ENCODE peak calls at places on chromosome 11, in eight cellular contexts. One of them, this sample, is unnamed.

GRCh38 chr11:12189543-12190235 is 79.3 kb downstream of the MICAL2 start:
- DNase-seq in activated CD8-positive, alpha-beta T cell treated with anti-CD3 and anti-CD28 coated beads for 36 hours: peak; percentile 42
- DNase-seq in NCI-H748 treated with DMSO at 0.1 percent for 48 hours: no peak
- DNase-seq in psoas muscle: no peak
- DNase-seq in fibroblast of lung: no peak
- DNase-seq in stomach: no peak
- DNase-seq in aorta: peak; percentile 71
- DNase-seq in brain microvascular endothelial cell: no peak
- DNase-seq in this sample: no peak

GRCh38 chr11:128624269-128625170 is 37.2 kb upstream of the ETS1 start:
- DNase-seq in psoas muscle: peak; percentile 61
- DNase-seq in brain microvascular endothelial cell: no peak
- DNase-seq in NCI-H748 treated with DMSO at 0.1 percent for 48 hours: no peak
- DNase-seq in activated CD8-positive, alpha-beta T cell treated with anti-CD3 and anti-CD28 coated beads for 36 hours: peak; percentile 77
- DNase-seq in stomach: peak; percentile 77
- DNase-seq in fibroblast of lung: no peak
- DNase-seq in aorta: peak; percentile 46
- DNase-seq in this sample: no peak

GRCh38 chr11:2446590-2447252 is 1.9 kb downstream of the KCNQ1 start:
- DNase-seq in activated CD8-positive, alpha-beta T cell treated with anti-CD3 and anti-CD28 coated beads for 36 hours: peak; percentile 28
- DNase-seq in psoas muscle: peak; percentile 56
- DNase-seq in fibroblast of lung: no peak
- DNase-seq in NCI-H748 treated with DMSO at 0.1 percent for 48 hours: no peak
- DNase-seq in aorta: peak; percentile 64
- DNase-seq in brain microvascular endothelial cell: no peak
- DNase-seq in stomach: no peak
- DNase-seq in this sample: no peak

GRCh38 chr11:47504910-47505309 is 48.0 kb downstream of the CELF1 start:
- DNase-seq in psoas muscle: no peak
- DNase-seq in NCI-H748 treated with DMSO at 0.1 percent for 48 hours: no peak
- DNase-seq in brain microvascular endothelial cell: no peak
- DNase-seq in activated CD8-positive, alpha-beta T cell treated with anti-CD3 and anti-CD28 coated beads for 36 hours: no peak
- DNase-seq in fibroblast of lung: no peak
- DNase-seq in stomach: no peak
- DNase-seq in aorta: no peak
- DNase-seq in this sample: no peak

GRCh38 chr11:109378049-109378448 is 43.9 kb upstream of the C11orf87 start:
- DNase-seq in stomach: no peak
- DNase-seq in brain microvascular endothelial cell: no peak
- DNase-seq in psoas muscle: no peak
- DNase-seq in aorta: no peak
- DNase-seq in activated CD8-positive, alpha-beta T cell treated with anti-CD3 and anti-CD28 coated beads for 36 hours: no peak
- DNase-seq in fibroblast of lung: no peak
- DNase-seq in NCI-H748 treated with DMSO at 0.1 percent for 48 hours: no peak
- DNase-seq in this sample: no peak

GRCh38 chr11:63867511-63867910 is 28.6 kb downstream of the MARK2 start:
- DNase-seq in aorta: no peak
- DNase-seq in NCI-H748 treated with DMSO at 0.1 percent for 48 hours: no peak
- DNase-seq in activated CD8-positive, alpha-beta T cell treated with anti-CD3 and anti-CD28 coated beads for 36 hours: no peak
- DNase-seq in brain microvascular endothelial cell: no peak
- DNase-seq in psoas muscle: no peak
- DNase-seq in stomach: no peak
- DNase-seq in fibroblast of lung: no peak
- DNase-seq in this sample: no peak

GRCh38 chr11:74138572-74138971 is 32.2 kb downstream of the C2CD3 start:
- DNase-seq in brain microvascular endothelial cell: peak; percentile 94
- DNase-seq in aorta: no peak
- DNase-seq in NCI-H748 treated with DMSO at 0.1 percent for 48 hours: no peak
- DNase-seq in psoas muscle: no peak
- DNase-seq in stomach: no peak
- DNase-seq in fibroblast of lung: peak; percentile 99
- DNase-seq in activated CD8-positive, alpha-beta T cell treated with anti-CD3 and anti-CD28 coated beads for 36 hours: no peak
- DNase-seq in this sample: peak; percentile 38

GRCh38 chr11:47488674-47489394 is 39.9 kb upstream of the RAPSN start:
- DNase-seq in brain microvascular endothelial cell: no peak
- DNase-seq in fibroblast of lung: no peak
- DNase-seq in stomach: no peak
- DNase-seq in psoas muscle: no peak
- DNase-seq in NCI-H748 treated with DMSO at 0.1 percent for 48 hours: no peak
- DNase-seq in activated CD8-positive, alpha-beta T cell treated with anti-CD3 and anti-CD28 coated beads for 36 hours: no peak
- DNase-seq in aorta: no peak
- DNase-seq in this sample: no peak

GRCh38 chr11:1402776-1403620 is 13.3 kb downstream of the BRSK2 start:
- DNase-seq in stomach: no peak
- DNase-seq in psoas muscle: peak; percentile 50
- DNase-seq in activated CD8-positive, alpha-beta T cell treated with anti-CD3 and anti-CD28 coated beads for 36 hours: no peak
- DNase-seq in NCI-H748 treated with DMSO at 0.1 percent for 48 hours: no peak
- DNase-seq in brain microvascular endothelial cell: no peak
- DNase-seq in fibroblast of lung: no peak
- DNase-seq in aorta: peak; percentile 37
- DNase-seq in this sample: no peak

GRCh38 chr11:128476729-128477128 is 110.6 kb downstream of the ETS1 start:
- DNase-seq in brain microvascular endothelial cell: peak; percentile 53
- DNase-seq in aorta: no peak
- DNase-seq in fibroblast of lung: peak; percentile 86
- DNase-seq in NCI-H748 treated with DMSO at 0.1 percent for 48 hours: no peak
- DNase-seq in psoas muscle: no peak
- DNase-seq in stomach: no peak
- DNase-seq in activated CD8-positive, alpha-beta T cell treated with anti-CD3 and anti-CD28 coated beads for 36 hours: peak; percentile 88
- DNase-seq in this sample: no peak

GRCh38 chr11:65492637-65493366 is 6.0 kb upstream of the MALAT1 start:
- DNase-seq in aorta: peak; percentile 93
- DNase-seq in brain microvascular endothelial cell: peak; percentile 81
- DNase-seq in NCI-H748 treated with DMSO at 0.1 percent for 48 hours: no peak
- DNase-seq in stomach: peak; percentile 85
- DNase-seq in activated CD8-positive, alpha-beta T cell treated with anti-CD3 and anti-CD28 coated beads for 36 hours: peak; percentile 52
- DNase-seq in fibroblast of lung: peak; percentile 86
- DNase-seq in psoas muscle: peak; percentile 93
- DNase-seq in this sample: peak; percentile 72

GRCh38 chr11:120527111-120527748 is 15.7 kb downstream of the GRIK4 start:
- DNase-seq in brain microvascular endothelial cell: no peak
- DNase-seq in fibroblast of lung: peak; percentile 64
- DNase-seq in NCI-H748 treated with DMSO at 0.1 percent for 48 hours: no peak
- DNase-seq in psoas muscle: peak; percentile 76
- DNase-seq in activated CD8-positive, alpha-beta T cell treated with anti-CD3 and anti-CD28 coated beads for 36 hours: no peak
- DNase-seq in aorta: peak; percentile 59
- DNase-seq in stomach: no peak
- DNase-seq in this sample: no peak

GRCh38 chr11:44774131-44774530 is 47.4 kb downstream of the TSPAN18 start:
- DNase-seq in psoas muscle: peak; percentile 67
- DNase-seq in stomach: peak; percentile 17
- DNase-seq in activated CD8-positive, alpha-beta T cell treated with anti-CD3 and anti-CD28 coated beads for 36 hours: no peak
- DNase-seq in NCI-H748 treated with DMSO at 0.1 percent for 48 hours: no peak
- DNase-seq in fibroblast of lung: no peak
- DNase-seq in aorta: no peak
- DNase-seq in brain microvascular endothelial cell: no peak
- DNase-seq in this sample: no peak

GRCh38 chr11:60159284-60159683 is 23.6 kb downstream of the MS4A6A start:
- DNase-seq in fibroblast of lung: no peak
- DNase-seq in activated CD8-positive, alpha-beta T cell treated with anti-CD3 and anti-CD28 coated beads for 36 hours: no peak
- DNase-seq in brain microvascular endothelial cell: no peak
- DNase-seq in psoas muscle: no peak
- DNase-seq in aorta: no peak
- DNase-seq in stomach: no peak
- DNase-seq in NCI-H748 treated with DMSO at 0.1 percent for 48 hours: no peak
- DNase-seq in this sample: no peak

GRCh38 chr11:104830080-104830479 is 68.2 kb downstream of the CASP12 start:
- DNase-seq in aorta: no peak
- DNase-seq in NCI-H748 treated with DMSO at 0.1 percent for 48 hours: no peak
- DNase-seq in brain microvascular endothelial cell: peak; percentile 35
- DNase-seq in activated CD8-positive, alpha-beta T cell treated with anti-CD3 and anti-CD28 coated beads for 36 hours: no peak
- DNase-seq in psoas muscle: no peak
- DNase-seq in stomach: no peak
- DNase-seq in fibroblast of lung: peak; percentile 76
- DNase-seq in this sample: no peak

GRCh38 chr11:100356035-100356434 is 331.1 kb upstream of the ARHGAP42 start:
- DNase-seq in psoas muscle: no peak
- DNase-seq in aorta: no peak
- DNase-seq in stomach: no peak
- DNase-seq in brain microvascular endothelial cell: no peak
- DNase-seq in activated CD8-positive, alpha-beta T cell treated with anti-CD3 and anti-CD28 coated beads for 36 hours: no peak
- DNase-seq in fibroblast of lung: no peak
- DNase-seq in NCI-H748 treated with DMSO at 0.1 percent for 48 hours: no peak
- DNase-seq in this sample: no peak

GRCh38 chr11:65879622-65880021 is at the start of gene CTSW:
- DNase-seq in aorta: no peak
- DNase-seq in brain microvascular endothelial cell: no peak
- DNase-seq in stomach: no peak
- DNase-seq in NCI-H748 treated with DMSO at 0.1 percent for 48 hours: no peak
- DNase-seq in psoas muscle: no peak
- DNase-seq in activated CD8-positive, alpha-beta T cell treated with anti-CD3 and anti-CD28 coated beads for 36 hours: peak; percentile 81
- DNase-seq in fibroblast of lung: no peak
- DNase-seq in this sample: no peak

GRCh38 chr11:112949781-112950575 is 11.2 kb upstream of the NCAM1 start:
- DNase-seq in brain microvascular endothelial cell: no peak
- DNase-seq in stomach: no peak
- DNase-seq in activated CD8-positive, alpha-beta T cell treated with anti-CD3 and anti-CD28 coated beads for 36 hours: no peak
- DNase-seq in psoas muscle: no peak
- DNase-seq in NCI-H748 treated with DMSO at 0.1 percent for 48 hours: no peak
- DNase-seq in aorta: no peak
- DNase-seq in fibroblast of lung: no peak
- DNase-seq in this sample: no peak

GRCh38 chr11:45921561-45922424 is 663 bp upstream of the LARGE2 start:
- DNase-seq in aorta: peak; percentile 42
- DNase-seq in stomach: peak; percentile 89
- DNase-seq in psoas muscle: peak; percentile 47
- DNase-seq in NCI-H748 treated with DMSO at 0.1 percent for 48 hours: peak; percentile 47
- DNase-seq in activated CD8-positive, alpha-beta T cell treated with anti-CD3 and anti-CD28 coated beads for 36 hours: no peak
- DNase-seq in fibroblast of lung: no peak
- DNase-seq in brain microvascular endothelial cell: no peak
- DNase-seq in this sample: no peak

GRCh38 chr11:3375552-3375951 is 3.4 kb downstream of the ZNF195 start:
- DNase-seq in fibroblast of lung: peak; percentile 41
- DNase-seq in stomach: no peak
- DNase-seq in activated CD8-positive, alpha-beta T cell treated with anti-CD3 and anti-CD28 coated beads for 36 hours: no peak
- DNase-seq in brain microvascular endothelial cell: no peak
- DNase-seq in psoas muscle: no peak
- DNase-seq in aorta: no peak
- DNase-seq in NCI-H748 treated with DMSO at 0.1 percent for 48 hours: no peak
- DNase-seq in this sample: no peak

GRCh38 chr11:95877288-95877687 is 46.6 kb downstream of the MTMR2 start:
- DNase-seq in fibroblast of lung: peak; percentile 100
- DNase-seq in psoas muscle: no peak
- DNase-seq in NCI-H748 treated with DMSO at 0.1 percent for 48 hours: no peak
- DNase-seq in stomach: no peak
- DNase-seq in activated CD8-positive, alpha-beta T cell treated with anti-CD3 and anti-CD28 coated beads for 36 hours: peak; percentile 15
- DNase-seq in brain microvascular endothelial cell: peak; percentile 94
- DNase-seq in aorta: no peak
- DNase-seq in this sample: no peak

GRCh38 chr11:707817-708420 is 1.9 kb downstream of the EPS8L2 start:
- DNase-seq in activated CD8-positive, alpha-beta T cell treated with anti-CD3 and anti-CD28 coated beads for 36 hours: no peak
- DNase-seq in NCI-H748 treated with DMSO at 0.1 percent for 48 hours: no peak
- DNase-seq in stomach: peak; percentile 68
- DNase-seq in psoas muscle: no peak
- DNase-seq in fibroblast of lung: peak; percentile 27
- DNase-seq in brain microvascular endothelial cell: no peak
- DNase-seq in aorta: no peak
- DNase-seq in this sample: no peak

GRCh38 chr11:62680825-62681240 is 2.0 kb upstream of the UBXN1 start:
- DNase-seq in fibroblast of lung: peak; percentile 77
- DNase-seq in activated CD8-positive, alpha-beta T cell treated with anti-CD3 and anti-CD28 coated beads for 36 hours: peak; percentile 66
- DNase-seq in psoas muscle: peak; percentile 71
- DNase-seq in stomach: peak; percentile 47
- DNase-seq in NCI-H748 treated with DMSO at 0.1 percent for 48 hours: no peak
- DNase-seq in brain microvascular endothelial cell: peak; percentile 62
- DNase-seq in aorta: no peak
- DNase-seq in this sample: peak; percentile 84

GRCh38 chr11:15655552-15655951 is 540.8 kb downstream of the INSC start:
- DNase-seq in fibroblast of lung: no peak
- DNase-seq in stomach: no peak
- DNase-seq in brain microvascular endothelial cell: no peak
- DNase-seq in activated CD8-positive, alpha-beta T cell treated with anti-CD3 and anti-CD28 coated beads for 36 hours: no peak
- DNase-seq in NCI-H748 treated with DMSO at 0.1 percent for 48 hours: no peak
- DNase-seq in aorta: no peak
- DNase-seq in psoas muscle: no peak
- DNase-seq in this sample: no peak

GRCh38 chr11:126254819-126255218 is 13.9 kb downstream of the SRPRA start:
- DNase-seq in NCI-H748 treated with DMSO at 0.1 percent for 48 hours: no peak
- DNase-seq in fibroblast of lung: no peak
- DNase-seq in activated CD8-positive, alpha-beta T cell treated with anti-CD3 and anti-CD28 coated beads for 36 hours: no peak
- DNase-seq in stomach: no peak
- DNase-seq in aorta: no peak
- DNase-seq in brain microvascular endothelial cell: no peak
- DNase-seq in psoas muscle: no peak
- DNase-seq in this sample: no peak

GRCh38 chr11:123194308-123195181 is 503 bp downstream of the CLMP start:
- DNase-seq in activated CD8-positive, alpha-beta T cell treated with anti-CD3 and anti-CD28 coated beads for 36 hours: no peak
- DNase-seq in stomach: no peak
- DNase-seq in brain microvascular endothelial cell: no peak
- DNase-seq in aorta: no peak
- DNase-seq in fibroblast of lung: no peak
- DNase-seq in NCI-H748 treated with DMSO at 0.1 percent for 48 hours: no peak
- DNase-seq in psoas muscle: peak; percentile 58
- DNase-seq in this sample: no peak

GRCh38 chr11:31802000-31802551 is 9.0 kb downstream of the PAX6 start:
- DNase-seq in fibroblast of lung: no peak
- DNase-seq in psoas muscle: no peak
- DNase-seq in aorta: no peak
- DNase-seq in stomach: no peak
- DNase-seq in activated CD8-positive, alpha-beta T cell treated with anti-CD3 and anti-CD28 coated beads for 36 hours: no peak
- DNase-seq in NCI-H748 treated with DMSO at 0.1 percent for 48 hours: no peak
- DNase-seq in brain microvascular endothelial cell: no peak
- DNase-seq in this sample: no peak

GRCh38 chr11:126311464-126312291 is 7.8 kb downstream of the DCPS start:
- DNase-seq in NCI-H748 treated with DMSO at 0.1 percent for 48 hours: no peak
- DNase-seq in activated CD8-positive, alpha-beta T cell treated with anti-CD3 and anti-CD28 coated beads for 36 hours: no peak
- DNase-seq in fibroblast of lung: no peak
- DNase-seq in stomach: no peak
- DNase-seq in aorta: no peak
- DNase-seq in psoas muscle: no peak
- DNase-seq in brain microvascular endothelial cell: no peak
- DNase-seq in this sample: no peak

GRCh38 chr11:122154227-122154626 is 38.2 kb upstream of the BLID start:
- DNase-seq in activated CD8-positive, alpha-beta T cell treated with anti-CD3 and anti-CD28 coated beads for 36 hours: no peak
- DNase-seq in psoas muscle: no peak
- DNase-seq in brain microvascular endothelial cell: no peak
- DNase-seq in NCI-H748 treated with DMSO at 0.1 percent for 48 hours: no peak
- DNase-seq in aorta: no peak
- DNase-seq in stomach: no peak
- DNase-seq in fibroblast of lung: no peak
- DNase-seq in this sample: no peak

GRCh38 chr11:84465040-84465439 is 1162.1 kb downstream of the DLG2 start:
- DNase-seq in aorta: no peak
- DNase-seq in fibroblast of lung: peak; percentile 21
- DNase-seq in brain microvascular endothelial cell: no peak
- DNase-seq in stomach: no peak
- DNase-seq in psoas muscle: no peak
- DNase-seq in NCI-H748 treated with DMSO at 0.1 percent for 48 hours: no peak
- DNase-seq in activated CD8-positive, alpha-beta T cell treated with anti-CD3 and anti-CD28 coated beads for 36 hours: no peak
- DNase-seq in this sample: no peak

GRCh38 chr11:18347471-18348125 is 25.2 kb downstream of the GTF2H1 start:
- DNase-seq in brain microvascular endothelial cell: peak; percentile 48
- DNase-seq in psoas muscle: no peak
- DNase-seq in activated CD8-positive, alpha-beta T cell treated with anti-CD3 and anti-CD28 coated beads for 36 hours: no peak
- DNase-seq in stomach: no peak
- DNase-seq in NCI-H748 treated with DMSO at 0.1 percent for 48 hours: no peak
- DNase-seq in aorta: no peak
- DNase-seq in fibroblast of lung: peak; percentile 59
- DNase-seq in this sample: no peak

GRCh38 chr11:111573821-111574249 is 28.4 kb upstream of the SIK2 start:
- DNase-seq in aorta: no peak
- DNase-seq in activated CD8-positive, alpha-beta T cell treated with anti-CD3 and anti-CD28 coated beads for 36 hours: no peak
- DNase-seq in psoas muscle: no peak
- DNase-seq in fibroblast of lung: no peak
- DNase-seq in brain microvascular endothelial cell: peak; percentile 21
- DNase-seq in stomach: no peak
- DNase-seq in NCI-H748 treated with DMSO at 0.1 percent for 48 hours: no peak
- DNase-seq in this sample: no peak

GRCh38 chr11:3615998-3616397 is 25.8 kb downstream of the ART5 start:
- DNase-seq in stomach: no peak
- DNase-seq in fibroblast of lung: no peak
- DNase-seq in NCI-H748 treated with DMSO at 0.1 percent for 48 hours: no peak
- DNase-seq in aorta: no peak
- DNase-seq in brain microvascular endothelial cell: no peak
- DNase-seq in activated CD8-positive, alpha-beta T cell treated with anti-CD3 and anti-CD28 coated beads for 36 hours: no peak
- DNase-seq in psoas muscle: no peak
- DNase-seq in this sample: no peak

GRCh38 chr11:31656051-31656450 is 146.5 kb downstream of the ELP4 start:
- DNase-seq in fibroblast of lung: peak; percentile 29
- DNase-seq in NCI-H748 treated with DMSO at 0.1 percent for 48 hours: no peak
- DNase-seq in stomach: no peak
- DNase-seq in activated CD8-positive, alpha-beta T cell treated with anti-CD3 and anti-CD28 coated beads for 36 hours: no peak
- DNase-seq in brain microvascular endothelial cell: no peak
- DNase-seq in aorta: no peak
- DNase-seq in psoas muscle: no peak
- DNase-seq in this sample: peak; percentile 13

This sample was measured in SK-MEL-5.